ENCODE peak calls at places on chromosomes 3 and 15, in four cellular contexts. L, B, Y and M are unnamed samples. For H3K79me2, the result is how much of the 10 kb centered on the place peaks cover.

GRCh38 chr3:44647771-44648170 is 761 bp upstream of the ZNF35 start:
- DNase-seq in Y (no peak), L (no peak), B (no peak), M (no peak)

GRCh38 chr3:67595424-67595823 is 59.0 kb downstream of the SUCLG2 start:
- DNase-seq in L (no peak), B (no peak), Y (no peak), M (no peak)

GRCh38 chr3:143978263-143978631 is 6.6 kb downstream of the DIPK2A start:
- DNase-seq in L (no peak), Y (no peak), B (no peak), M (no peak)

GRCh38 chr3:44468572-44469520 is 8.6 kb downstream of the ZNF445 start:
- DNase-seq in B (peak), Y (no peak), L (no peak), M (peak)

GRCh38 chr15:70327328-70328136 is 229.8 kb upstream of the TLE3 start:
- DNase-seq in L (no peak), B (no peak), Y (no peak), M (no peak)

GRCh38 chr15:100942656-100943055 is 23.5 kb downstream of the LRRK1 start:
- DNase-seq in Y (no peak), B (no peak), L (no peak), M (no peak)

GRCh38 chr3:73056365-73057150 is 4.9 kb upstream of the EBLN2 start:
- DNase-seq in B (peak), L (no peak), Y (no peak), M (peak)

GRCh38 chr15:85691350-85692240 is 103.1 kb downstream of the KLHL25 start:
- DNase-seq in Y (peak), L (no peak), B (no peak), M (no peak)

GRCh38 chr3:33658971-33659848 is 58.8 kb downstream of the CLASP2 start:
- DNase-seq in B (peak), Y (peak), L (peak), M (no peak)

GRCh38 chr3:35624698-35625097 is 14.6 kb upstream of the ARPP21 start:
- DNase-seq in Y (no peak), B (no peak), L (no peak), M (no peak)

GRCh38 chr15:60701261-60702019 is 222.5 kb upstream of the ICE2 start:
- DNase-seq in B (no peak), L (no peak), Y (no peak), M (no peak)

GRCh38 chr3:114565201-114565600 is 271.4 kb downstream of the TIGIT start:
- DNase-seq in L (no peak), B (no peak), Y (no peak), M (no peak)

GRCh38 chr3:15831927-15832326 is 34.1 kb upstream of the ANKRD28 start:
- DNase-seq in Y (no peak), B (no peak), L (no peak), M (no peak)
- TF ChIP-seq EGR1 in Y (no peak), B (no peak), L (no peak), M (no peak)

GRCh38 chr3:12004741-12005513 is 739 bp downstream of the SYN2 start:
- DNase-seq in B (no peak), Y (no peak), L (no peak), M (no peak)
- TF ChIP-seq EZH2 in B (no peak), Y (no peak), L (no peak), M (no peak)

GRCh38 chr3:63364495-63364894 is 86.4 kb downstream of the SYNPR start:
- DNase-seq in L (no peak), Y (no peak), B (no peak), M (no peak)
- H3K79me2 ChIP-seq in L (under half), Y (under half), B (under half), M (under half)

DNA sequence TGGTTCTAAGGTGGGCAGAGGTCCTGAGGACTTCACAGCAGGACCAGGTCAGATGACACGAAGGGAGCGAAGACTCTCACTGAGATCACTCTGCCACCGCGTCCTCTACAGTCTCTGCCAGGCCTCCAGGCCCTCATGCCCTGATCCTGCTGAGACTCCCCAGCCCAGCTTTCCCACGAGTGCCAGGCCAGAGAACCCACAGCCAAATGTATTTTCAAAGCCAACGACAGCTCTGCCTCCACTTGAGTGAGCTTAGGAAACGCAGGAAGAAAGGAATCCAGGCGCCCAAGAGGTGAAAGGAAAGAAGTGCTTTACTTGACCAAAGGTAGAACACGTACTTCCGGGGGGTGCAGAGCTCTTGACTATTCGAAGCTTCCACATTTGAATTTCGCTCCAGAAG is 275.0 kb downstream of the XXYLT1 start:
- DNase-seq in Y (no peak), B (no peak), L (no peak), M (no peak)
- TF ChIP-seq EGR1 in Y (no peak), B (no peak), L (no peak), M (no peak)

GRCh38 chr15:52788099-52788986 is 1.8 kb downstream of the ONECUT1 start:
- DNase-seq in B (no peak), L (no peak), Y (no peak), M (no peak)

GRCh38 chr15:52787549-52788098 is 2.5 kb downstream of the ONECUT1 start:
- DNase-seq in Y (no peak), L (no peak), B (no peak), M (no peak)

GRCh38 chr15:52789601-52790165 is 453 bp downstream of the ONECUT1 start:
- DNase-seq in Y (no peak), B (no peak), L (no peak), M (no peak)

GRCh38 chr15:52790166-52790708 is at the start of gene ONECUT1:
- DNase-seq in Y (no peak), B (peak), L (no peak), M (no peak)

DNA sequence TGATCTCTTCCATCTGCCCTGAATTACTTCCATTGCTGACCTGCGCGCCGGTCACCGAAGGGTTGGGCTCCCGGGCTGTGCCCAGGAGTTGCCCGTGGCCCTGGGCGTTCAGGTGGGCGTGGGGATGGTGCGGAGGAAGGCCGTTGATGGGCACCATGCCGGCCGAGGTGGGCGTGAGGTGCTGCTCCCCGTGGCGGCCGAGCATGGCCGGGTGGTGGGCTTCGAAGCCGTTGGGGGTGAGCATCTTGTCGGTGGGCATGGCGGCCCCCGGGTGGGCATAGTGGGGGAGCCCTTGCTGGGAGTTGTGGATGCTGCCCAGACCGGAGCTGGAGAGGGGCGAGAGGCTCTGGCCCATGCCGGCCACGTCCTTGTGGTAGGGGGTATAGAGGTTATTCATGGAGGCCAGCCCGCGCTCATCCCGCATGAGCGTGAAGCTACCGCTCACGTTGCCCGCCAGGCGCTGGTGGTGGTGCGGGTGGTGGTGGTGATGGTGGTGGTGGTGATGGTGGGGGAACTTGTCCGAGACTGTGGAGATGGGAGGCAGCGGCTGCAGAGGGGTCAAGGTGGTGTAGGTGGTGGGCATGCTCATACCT is 1.0 kb downstream of the ONECUT1 start:
- DNase-seq in Y (no peak), B (no peak), L (no peak), M (no peak)
- TF ChIP-seq EZH2 in Y (no peak), B (no peak), L (peak), M (no peak)

DNA sequence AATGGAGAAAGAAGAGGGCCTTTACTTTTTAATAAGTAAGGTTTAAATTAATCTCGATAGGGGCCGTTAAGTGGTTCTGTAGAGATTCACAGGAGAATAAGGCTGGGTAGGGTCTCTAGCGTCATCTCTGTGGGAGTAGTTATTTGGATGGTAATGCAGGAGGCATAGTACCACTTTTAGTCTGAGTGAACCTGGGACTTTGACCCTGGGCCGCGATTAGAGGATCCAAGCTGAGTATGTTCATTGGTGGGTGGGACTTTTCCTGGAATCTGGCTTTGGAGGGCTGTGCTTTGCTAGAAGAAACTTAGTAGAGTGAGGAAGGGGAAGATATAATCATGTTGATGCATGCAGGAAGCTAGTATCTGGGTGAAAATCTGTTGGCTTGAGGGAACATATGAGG is 4.0 kb downstream of the LPP start:
- DNase-seq in L (no peak), Y (no peak), B (no peak), M (no peak)
- H3K79me2 ChIP-seq in L (under half), Y (under half), B (under half), M (half or more)

DNA sequence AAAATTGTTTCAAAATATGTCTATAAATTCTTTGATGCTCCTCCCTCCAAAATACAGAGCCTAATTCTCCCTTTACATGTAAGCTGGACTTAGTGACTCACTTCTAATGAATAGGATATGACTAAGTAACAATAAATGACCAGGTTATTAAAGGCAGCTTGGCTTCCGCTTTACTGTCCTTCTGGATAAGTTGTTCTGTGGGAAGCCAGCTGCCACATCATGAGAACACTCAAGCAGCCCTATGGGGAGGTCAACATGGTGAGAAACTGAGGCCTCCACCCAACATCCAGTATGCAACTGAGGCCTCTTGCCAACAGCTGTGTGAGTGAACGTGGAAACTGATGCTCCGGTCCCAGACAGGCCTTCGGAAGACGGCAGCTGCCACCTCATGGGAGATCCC is 247.3 kb upstream of the CHRM5 start:
- DNase-seq in Y (no peak), L (no peak), B (no peak), M (no peak)
- TF ChIP-seq EGR1 in Y (no peak), L (no peak), B (no peak), M (no peak)

GRCh38 chr3:53846134-53846850 is at the start of the genes CHDH and IL17RB:
- DNase-seq in L (no peak), B (peak), Y (no peak), M (peak)

GRCh38 chr3:53845881-53846133 is 412 bp downstream of the CHDH start:
- DNase-seq in B (no peak), Y (no peak), L (no peak), M (no peak)

GRCh38 chr3:53846851-53847155 is 435 bp downstream of the IL17RB start:
- DNase-seq in B (no peak), L (no peak), Y (no peak), M (no peak)

GRCh38 chr3:53844262-53845102 is 1.7 kb downstream of the CHDH start:
- DNase-seq in B (no peak), L (no peak), Y (no peak), M (no peak)

DNA sequence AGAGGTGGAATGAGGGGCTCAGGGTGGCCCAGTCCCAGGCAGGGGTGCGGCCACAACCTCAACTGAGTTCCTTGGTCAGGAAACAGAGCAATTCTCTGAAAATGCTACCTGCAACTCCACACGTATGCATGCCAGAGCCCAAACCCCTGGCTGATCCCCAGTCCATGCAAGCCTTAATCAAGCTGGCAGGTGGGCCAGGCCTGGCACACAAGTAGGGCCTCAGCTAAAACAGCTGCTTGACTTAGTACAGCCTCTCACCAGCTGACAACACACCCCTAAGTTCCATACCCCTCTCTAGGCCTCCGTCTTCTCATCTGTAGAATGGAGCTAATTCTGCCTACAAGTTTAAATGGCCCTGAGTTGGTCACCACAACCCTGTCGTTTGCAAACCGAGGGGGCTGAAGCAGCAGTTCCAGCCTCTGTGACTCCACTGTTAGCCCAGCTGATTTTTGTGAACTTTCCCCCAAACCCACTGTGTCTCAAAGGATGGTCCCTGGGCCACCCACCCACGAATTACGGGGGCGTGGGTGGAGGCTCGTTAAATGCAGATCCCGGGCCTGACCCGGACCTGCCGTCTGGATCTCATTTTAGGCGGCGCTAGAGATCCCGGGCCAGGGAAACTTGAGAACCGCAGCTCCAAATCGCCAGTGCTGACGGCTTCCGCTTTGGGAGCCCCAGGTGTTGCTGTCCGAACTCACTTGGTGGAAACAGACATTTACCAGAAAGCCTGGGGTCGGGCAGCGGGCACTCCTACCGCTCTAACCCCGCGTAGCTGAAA is 927 bp downstream of the CHDH start:
- DNase-seq in L (peak), Y (no peak), B (peak), M (peak)
- TF ChIP-seq EZH2 in L (no peak), Y (no peak), B (no peak), M (no peak)

GRCh38 chr3:149489060-149489690 is 14.7 kb downstream of the TM4SF4 start:
- DNase-seq in Y (no peak), B (peak), L (no peak), M (peak)

GRCh38 chr3:149487598-149488197 is 13.2 kb downstream of the TM4SF4 start:
- DNase-seq in L (no peak), B (peak), Y (no peak), M (peak)

GRCh38 chr3:149493315-149494021 is 19.0 kb downstream of the TM4SF4 start:
- DNase-seq in L (no peak), B (no peak), Y (no peak), M (no peak)

GRCh38 chr3:149486726-149487125 is 12.2 kb downstream of the TM4SF4 start:
- DNase-seq in Y (no peak), L (no peak), B (no peak), M (no peak)

DNA sequence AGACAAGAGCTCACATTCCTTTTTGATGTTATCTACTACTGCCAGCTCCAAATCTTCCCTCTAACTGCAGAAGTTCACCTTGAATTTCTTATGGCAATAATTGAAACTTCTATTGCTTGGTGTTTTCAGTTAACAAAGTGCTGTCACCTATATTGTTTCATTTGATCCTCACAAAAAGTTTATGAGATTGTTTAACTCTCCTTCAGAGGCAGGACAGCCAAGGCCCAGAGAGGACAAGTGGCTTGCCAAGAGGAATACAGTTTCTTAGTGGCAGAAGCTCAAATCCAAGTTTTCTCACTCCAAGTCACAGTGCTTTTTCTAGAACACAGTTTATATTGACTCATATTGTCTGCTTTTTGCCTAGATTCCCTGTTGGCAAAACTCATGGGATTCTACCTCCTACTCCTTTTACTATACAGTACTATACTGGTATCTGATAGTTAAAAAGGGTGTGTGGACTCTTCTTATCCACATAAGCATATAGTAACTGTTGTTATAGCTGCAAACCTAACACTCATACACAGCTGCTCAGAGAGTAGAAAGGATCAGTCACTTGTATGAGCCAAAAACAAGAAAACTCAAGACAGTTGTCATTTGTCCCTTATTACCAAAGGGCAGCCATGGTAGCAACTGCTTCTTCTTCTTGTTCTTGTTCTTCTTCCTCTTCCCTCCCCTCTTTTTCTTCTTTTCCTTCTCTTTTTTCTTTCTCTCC is 15.9 kb downstream of the TM4SF4 start:
- DNase-seq in B (no peak), Y (no peak), L (no peak), M (no peak)
- H3K79me2 ChIP-seq in B (under half), Y (under half), L (under half), M (under half)

GRCh38 chr3:190718097-190718496 is 144.4 kb downstream of the GMNC start:
- DNase-seq in L (no peak), Y (no peak), B (no peak), M (no peak)
- TF ChIP-seq EGR1 in L (no peak), Y (no peak), B (no peak), M (no peak)